ENCODE peak calls at places on chromosomes 16 and 17, in four cellular contexts. J is iris pigment epithelial cell, M is adipocyte, L is fibroblast of the aortic adventitia. C is an unnamed sample.

GRCh38 chr16:84618428-84619102 is 687 bp upstream of the COTL1 start:
- DNase-seq in J (peak), M (peak), L (peak), C (no peak)

GRCh38 chr17:6786618-6787017 is 10.6 kb downstream of the FBXO39 start:
- DNase-seq in J (peak), M (peak), L (peak), C (no peak)

GRCh38 chr16:6160303-6160702 is 1062.7 kb upstream of the EEF2KMT start:
- DNase-seq in J (no peak), M (no peak), L (no peak), C (no peak)

GRCh38 chr16:67001159-67001486 is 12.7 kb downstream of the CES4A start:
- DNase-seq in J (no peak), M (no peak), L (no peak), C (no peak)

GRCh38 chr17:62565817-62566216 is 61.7 kb upstream of the MRC2 start:
- DNase-seq in J (peak), M (peak), L (peak), C (no peak)

GRCh38 chr17:76459674-76460073 is 6.7 kb upstream of the UBE2O start:
- DNase-seq in J (no peak), M (no peak), L (no peak), C (no peak)

GRCh38 chr16:67384778-67385510 is 8.4 kb downstream of the TPPP3 start:
- DNase-seq in J (no peak), M (peak), L (peak), C (no peak)

GRCh38 chr17:10034719-10035475 is 129.8 kb upstream of the RCVRN start:
- DNase-seq in J (no peak), M (no peak), L (no peak), C (no peak)

GRCh38 chr16:73023752-73024570 is 24.0 kb downstream of the ZFHX3 start:
- DNase-seq in J (no peak), M (no peak), L (no peak), C (no peak)

GRCh38 chr17:76386966-76387765 is 2.8 kb downstream of the SPHK1 start:
- DNase-seq in J (no peak), M (no peak), L (no peak), C (no peak)

GRCh38 chr16:50301626-50302471 is 35.5 kb downstream of the ADCY7 start:
- DNase-seq in J (peak), M (peak), L (peak), C (no peak)

GRCh38 chr16:85398688-85399582 is 214.2 kb upstream of the GSE1 start:
- DNase-seq in J (no peak), M (no peak), L (no peak), C (no peak)

GRCh38 chr17:6098466-6099180 is 28.4 kb downstream of the WSCD1 start:
- DNase-seq in J (no peak), M (peak), L (no peak), C (no peak)

GRCh38 chr16:1645914-1646525 is 32.1 kb upstream of the JPT2 start:
- DNase-seq in J (peak), M (no peak), L (no peak), C (no peak)